ENCODE peak calls at places on chromosome 15, in four cellular contexts. V is foreskin fibroblast, Q is fibroblast of the aortic adventitia, U is lower lobe of right lung. A is an unnamed sample.

GRCh38 chr15:27127834-27128570 is 157.0 kb downstream of the GABRG3 start:
- DNase-seq in V (no peak), Q (no peak), U (no peak), A (no peak)

GRCh38 chr15:58547628-58548307 is 116.0 kb downstream of the LIPC start:
- DNase-seq in V (no peak), Q (no peak), U (no peak), A (no peak)

GRCh38 chr15:59434481-59434880 is 3.5 kb upstream of the FAM81A start:
- DNase-seq in V (no peak), Q (no peak), U (no peak), A (no peak)

GRCh38 chr15:70023064-70023768 is 74.5 kb downstream of the TLE3 start:
- DNase-seq in V (peak; percentile 28), Q (peak; percentile 64), U (peak; percentile 25), A (peak; percentile 79)

GRCh38 chr15:71079208-71080044 is 35.8 kb upstream of the THSD4 start:
- DNase-seq in V (peak; percentile 85), Q (peak; percentile 95), U (no peak), A (peak; percentile 88)

GRCh38 chr15:84891339-84891738 is 6.9 kb downstream of the SLC28A1 start:
- DNase-seq in V (no peak), Q (no peak), U (no peak), A (no peak)

GRCh38 chr15:56598991-56599390 is 134.1 kb upstream of the MNS1 start:
- DNase-seq in V (peak; percentile 6), Q (peak; percentile 45), U (no peak), A (peak; percentile 21)

GRCh38 chr15:87829651-87830050 is 426.9 kb downstream of the NTRK3 start:
- DNase-seq in V (no peak), Q (peak; percentile 64), U (no peak), A (no peak)

GRCh38 chr15:63983071-63983711 is 63.1 kb downstream of the DAPK2 start:
- DNase-seq in V (no peak), Q (no peak), U (no peak), A (no peak)

GRCh38 chr15:51499379-51499976 is 123.1 kb downstream of the DMXL2 start:
- DNase-seq in V (peak; percentile 9), Q (peak; percentile 48), U (no peak), A (peak; percentile 3)

GRCh38 chr15:82135645-82136044 is 89.8 kb upstream of the MEX3B start:
- DNase-seq in V (peak; percentile 30), Q (peak; percentile 67), U (no peak), A (no peak)

GRCh38 chr15:85988741-85989140 is 90.9 kb upstream of the AGBL1 start:
- DNase-seq in V (no peak), Q (no peak), U (no peak), A (no peak)

GRCh38 chr15:41970456-41970855 is 1.9 kb downstream of the EHD4 start:
- DNase-seq in V (no peak), Q (no peak), U (no peak), A (no peak)

GRCh38 chr15:44029940-44030568 is 165.0 kb downstream of the FRMD5 start:
- DNase-seq in V (peak; percentile 41), Q (peak; percentile 71), U (no peak), A (no peak)

GRCh38 chr15:57273366-57273765 is 102.9 kb upstream of the CGNL1 start:
- DNase-seq in V (no peak), Q (no peak), U (no peak), A (no peak)

DNA sequence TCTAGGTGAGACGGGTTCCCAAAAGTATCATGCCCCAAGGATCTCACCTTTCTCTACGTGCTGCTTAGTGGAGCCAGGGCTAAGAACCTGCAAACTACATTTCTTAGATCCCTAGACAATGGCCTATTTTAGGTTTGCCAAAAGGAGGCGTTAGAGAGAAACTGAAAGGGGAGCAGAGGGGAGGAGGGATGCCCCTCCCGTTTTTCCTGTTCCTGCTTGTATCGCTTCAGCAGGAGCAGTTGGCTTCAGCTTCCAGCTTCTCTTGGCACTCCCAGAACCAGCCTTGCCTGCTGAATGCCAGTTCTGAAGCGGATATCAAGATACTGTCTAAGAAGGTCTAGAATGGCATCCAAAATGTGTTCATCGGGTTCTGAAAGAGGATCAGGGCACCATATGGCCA is 58.4 kb upstream of the ABHD17C start:
- DNase-seq in V (no peak), Q (no peak), U (no peak), A (no peak)
- TF ChIP-seq CTCF in V (no peak), Q (no peak), U (peak; percentile 14), A (no peak)

GRCh38 chr15:80415331-80415730 is 11.1 kb downstream of the ARNT2 start:
- DNase-seq in V (no peak), Q (no peak), U (no peak), A (no peak)
- H3K4me3 ChIP-seq in V (no peak overlapping the region), Q (no peak overlapping the region), U (no peak overlapping the region), A (no peak overlapping the region)

GRCh38 chr15:101480613-101481380 is 8.7 kb downstream of the PCSK6 start:
- DNase-seq in V (no peak), Q (no peak), U (no peak), A (no peak)

GRCh38 chr15:101481381-101481705 is 8.2 kb downstream of the PCSK6 start:
- DNase-seq in V (no peak), Q (no peak), U (no peak), A (no peak)

GRCh38 chr15:101481917-101482525 is 7.5 kb downstream of the PCSK6 start:
- DNase-seq in V (no peak), Q (no peak), U (no peak), A (no peak)

GRCh38 chr15:101483476-101483875 is 6.0 kb downstream of the PCSK6 start:
- DNase-seq in V (no peak), Q (no peak), U (no peak), A (no peak)

GRCh38 chr15:101482526-101483371 is 6.8 kb downstream of the PCSK6 start:
- DNase-seq in V (no peak), Q (no peak), U (no peak), A (no peak)
- TF ChIP-seq CTCF in V (no peak), Q (no peak), U (no peak), A (no peak)

DNA sequence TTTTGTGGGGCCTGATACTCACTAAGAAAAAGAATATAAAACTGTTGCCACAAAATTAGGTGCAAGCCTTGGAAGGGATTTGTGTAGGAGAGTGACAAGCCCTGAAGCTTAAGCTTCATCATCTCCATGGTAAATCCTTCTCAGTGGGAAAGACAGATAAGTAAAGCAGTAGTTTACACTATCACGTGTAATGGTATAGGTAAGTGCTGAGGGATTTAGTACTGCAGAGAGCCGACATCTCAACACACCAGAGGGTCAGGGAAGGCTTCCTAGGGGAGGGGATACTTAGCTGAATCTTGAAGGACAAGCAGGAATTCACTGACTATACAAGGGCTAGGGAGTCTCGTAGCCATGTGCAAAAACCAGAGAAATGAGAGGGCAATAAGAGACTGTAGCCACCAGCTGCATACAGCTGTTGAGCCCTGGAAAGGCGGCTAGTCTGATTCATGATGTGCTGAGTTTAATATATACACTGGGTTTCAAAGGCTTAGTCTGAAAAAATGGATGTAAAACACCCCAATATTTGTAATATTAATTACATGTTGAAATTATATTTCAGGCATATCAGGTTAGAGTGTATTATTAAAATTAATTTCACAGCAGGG is 11.1 kb downstream of the SLC24A1 start:
- DNase-seq in V (no peak), Q (no peak), U (no peak), A (no peak)
- H3K4me3 ChIP-seq in V (no peak overlapping the region), Q (no peak overlapping the region), U (no peak overlapping the region), A (no peak overlapping the region)

A was measured in AG09309.